ENCODE peak calls at places on chromosomes 12 and 14, in seven cellular contexts. K is activated CD4-positive, alpha-beta T cell treated with anti-CD3 and anti-CD28 coated beads for 24 hours; U is RKO; F is cardiac fibroblast; R is COR-L47; X is T-cell; O is ovary. H is an unnamed sample.

GRCh38 chr14:104768437-104769323 is 15.7 kb downstream of the SIVA1 start:
- DNase-seq in K (peak), R (peak), O (peak), U (peak), F (peak), X (peak), H (peak)

GRCh38 chr12:45219621-45220020 is 3.7 kb downstream of the ANO6 start:
- DNase-seq in R (no peak), X (no peak), F (no peak), K (no peak), U (no peak), O (no peak), H (no peak)

GRCh38 chr12:118866346-118866745 is 115.0 kb upstream of the SRRM4 start:
- DNase-seq in K (no peak), U (no peak), X (no peak), R (no peak), F (no peak), O (no peak), H (no peak)

GRCh38 chr14:64195194-64195593 is 99.0 kb downstream of the ESR2 start:
- DNase-seq in O (no peak), R (no peak), K (no peak), F (no peak), U (no peak), X (no peak), H (no peak)

GRCh38 chr12:92442782-92443181 is 260.0 kb upstream of the PLEKHG7 start:
- DNase-seq in O (no peak), F (peak), X (no peak), R (no peak), K (no peak), U (no peak), H (no peak)

GRCh38 chr14:44995196-44995595 is 33.2 kb downstream of the TOGARAM1 start:
- DNase-seq in R (no peak), F (no peak), O (no peak), U (no peak), X (no peak), K (no peak), H (no peak)

GRCh38 chr12:114732426-114733030 is 48.6 kb upstream of the TBX3 start:
- DNase-seq in X (no peak), F (no peak), U (no peak), R (no peak), O (no peak), K (no peak), H (no peak)

GRCh38 chr12:9943244-9943643 is 11.1 kb upstream of the CLEC2A start:
- DNase-seq in O (no peak), U (no peak), R (no peak), F (no peak), K (no peak), X (no peak), H (no peak)

GRCh38 chr12:89651192-89651591 is 57.4 kb downstream of the ATP2B1 start:
- DNase-seq in F (no peak), O (no peak), U (no peak), X (no peak), R (no peak), K (no peak), H (no peak)

GRCh38 chr12:91507754-91508153 is 325.1 kb upstream of the DCN start:
- DNase-seq in U (no peak), K (no peak), X (no peak), F (peak), O (no peak), R (no peak), H (no peak)

GRCh38 chr12:113413488-113413939 is 8.7 kb upstream of the SDSL start:
- DNase-seq in X (no peak), F (peak), O (no peak), U (peak), K (no peak), R (no peak), H (no peak)

GRCh38 chr12:93857279-93857894 is 180.2 kb downstream of the CRADD start:
- DNase-seq in F (peak), O (no peak), K (no peak), R (no peak), U (peak), X (no peak), H (no peak)

GRCh38 chr12:29563636-29564035 is 66.2 kb upstream of the OVCH1 start:
- DNase-seq in F (no peak), X (no peak), O (no peak), R (no peak), U (no peak), K (no peak), H (no peak)

GRCh38 chr12:80056232-80056631 is 43.1 kb upstream of the OTOGL start:
- DNase-seq in X (no peak), R (no peak), K (no peak), O (no peak), U (no peak), F (no peak), H (no peak)

GRCh38 chr14:22572562-22573058 is 16.4 kb downstream of the DAD1 start:
- DNase-seq in K (no peak), X (no peak), R (no peak), F (peak), O (no peak), U (no peak), H (peak)

GRCh38 chr12:57793920-57794319 is 11.3 kb downstream of the TSFM start:
- DNase-seq in K (no peak), R (no peak), O (no peak), F (peak), X (no peak), U (peak), H (no peak)

GRCh38 chr12:122062832-122063690 is 15.5 kb upstream of the MLXIP start:
- DNase-seq in R (peak), X (no peak), O (peak), F (peak), K (no peak), U (no peak), H (peak)

GRCh38 chr12:10959777-10960176 is 20.7 kb upstream of the TAS2R14 start:
- DNase-seq in R (no peak), F (no peak), U (peak), O (no peak), X (no peak), K (no peak), H (no peak)

GRCh38 chr12:9750276-9751203 is 10.2 kb downstream of the CD69 start:
- DNase-seq in U (peak), X (peak), O (peak), R (no peak), K (no peak), F (peak), H (peak)

GRCh38 chr12:12333980-12334709 is 15.9 kb downstream of the MANSC1 start:
- DNase-seq in O (peak), R (peak), X (peak), K (peak), F (peak), U (peak), H (no peak)

GRCh38 chr12:13940466-13940865 is 40.9 kb downstream of the GRIN2B start:
- DNase-seq in F (no peak), K (no peak), U (no peak), X (no peak), R (no peak), O (no peak), H (no peak)

GRCh38 chr12:3980504-3981272 is 107.5 kb upstream of the PARP11 start:
- DNase-seq in U (no peak), K (no peak), R (no peak), F (no peak), O (no peak), X (no peak), H (no peak)

GRCh38 chr12:119176267-119177055 is 2.3 kb upstream of the HSPB8 start:
- DNase-seq in R (peak), F (peak), K (no peak), U (peak), O (peak), X (no peak), H (no peak)

GRCh38 chr14:95071649-95072256 is 85.6 kb downstream of the DICER1 start:
- DNase-seq in O (no peak), F (no peak), K (no peak), X (no peak), U (no peak), R (no peak), H (no peak)

H was measured in amniotic stem cell.